ENCODE peak calls at places on chromosome 4, in five cellular contexts. One of them, this sample, is unnamed.
A peak's percentile ranks its signal among the peaks of the same experiment; 100 is the strongest.

GRCh38 chr4:98516042-98516440 is 142.4 kb downstream of the TSPAN5 start:
- DNase-seq in breast epithelium: no peak
- DNase-seq in PC-9: no peak
- DNase-seq in right lobe of liver: no peak
- DNase-seq in neural progenitor cell: no peak
- DNase-seq in this sample: no peak

GRCh38 chr4:25439913-25440477 is 62.9 kb downstream of the ANAPC4 start:
- DNase-seq in breast epithelium: no peak
- DNase-seq in neural progenitor cell: peak; percentile 80
- DNase-seq in right lobe of liver: peak; percentile 66
- DNase-seq in PC-9: peak; percentile 45
- DNase-seq in this sample: no peak

GRCh38 chr4:156941940-156942548 is 29.6 kb downstream of the PDGFC start:
- DNase-seq in neural progenitor cell: peak; percentile 71
- DNase-seq in breast epithelium: peak; percentile 52
- DNase-seq in PC-9: peak; percentile 37
- DNase-seq in right lobe of liver: no peak
- DNase-seq in this sample: no peak

GRCh38 chr4:40228497-40229365 is 31.9 kb downstream of the RHOH start:
- DNase-seq in breast epithelium: no peak
- DNase-seq in right lobe of liver: no peak
- DNase-seq in neural progenitor cell: peak; percentile 36
- DNase-seq in PC-9: no peak
- DNase-seq in this sample: no peak

GRCh38 chr4:184126800-184127199 is 90.9 kb downstream of the ENPP6 start:
- DNase-seq in PC-9: no peak
- DNase-seq in breast epithelium: no peak
- DNase-seq in right lobe of liver: no peak
- DNase-seq in neural progenitor cell: no peak
- DNase-seq in this sample: no peak

GRCh38 chr4:15162465-15163283 is 160.4 kb downstream of the CPEB2 start:
- DNase-seq in PC-9: no peak
- DNase-seq in right lobe of liver: no peak
- DNase-seq in neural progenitor cell: no peak
- DNase-seq in breast epithelium: no peak
- DNase-seq in this sample: no peak

GRCh38 chr4:113582737-113583136 is 178.8 kb downstream of the CAMK2D start:
- DNase-seq in neural progenitor cell: no peak
- DNase-seq in PC-9: no peak
- DNase-seq in right lobe of liver: no peak
- DNase-seq in breast epithelium: no peak
- DNase-seq in this sample: no peak

GRCh38 chr4:176791591-176792347 is 953 bp downstream of the VEGFC start:
- DNase-seq in right lobe of liver: no peak
- DNase-seq in PC-9: peak; percentile 25
- DNase-seq in neural progenitor cell: peak; percentile 67
- DNase-seq in breast epithelium: no peak
- DNase-seq in this sample: peak; percentile 72

GRCh38 chr4:44146516-44146915 is 302.1 kb downstream of the KCTD8 start:
- DNase-seq in PC-9: no peak
- DNase-seq in breast epithelium: no peak
- DNase-seq in neural progenitor cell: no peak
- DNase-seq in right lobe of liver: no peak
- DNase-seq in this sample: no peak

GRCh38 chr4:161457311-161457710 is 706.5 kb downstream of the FSTL5 start:
- DNase-seq in PC-9: no peak
- DNase-seq in breast epithelium: no peak
- DNase-seq in neural progenitor cell: no peak
- DNase-seq in right lobe of liver: no peak
- DNase-seq in this sample: no peak

GRCh38 chr4:165861378-165861777 is 11.7 kb upstream of the TLL1 start:
- DNase-seq in breast epithelium: no peak
- DNase-seq in neural progenitor cell: no peak
- DNase-seq in PC-9: no peak
- DNase-seq in right lobe of liver: no peak
- DNase-seq in this sample: no peak

GRCh38 chr4:169253904-169254303 is 16.9 kb downstream of the SH3RF1 start:
- DNase-seq in right lobe of liver: no peak
- DNase-seq in breast epithelium: no peak
- DNase-seq in PC-9: no peak
- DNase-seq in neural progenitor cell: no peak
- DNase-seq in this sample: no peak

GRCh38 chr4:21780158-21780557 is 168.4 kb downstream of the KCNIP4 start:
- DNase-seq in PC-9: no peak
- DNase-seq in breast epithelium: no peak
- DNase-seq in neural progenitor cell: no peak
- DNase-seq in right lobe of liver: no peak
- DNase-seq in this sample: no peak

GRCh38 chr4:73729534-73730165 is 10.7 kb upstream of the CXCL8 start:
- DNase-seq in PC-9: peak; percentile 16
- DNase-seq in neural progenitor cell: peak; percentile 66
- DNase-seq in right lobe of liver: peak; percentile 67
- DNase-seq in breast epithelium: no peak
- DNase-seq in this sample: peak; percentile 57

GRCh38 chr4:76748649-76749048 is 149.3 kb downstream of the SOWAHB start:
- DNase-seq in neural progenitor cell: peak; percentile 51
- DNase-seq in PC-9: peak; percentile 22
- DNase-seq in breast epithelium: no peak
- DNase-seq in right lobe of liver: peak; percentile 73
- DNase-seq in this sample: no peak

GRCh38 chr4:82005153-82005552 is 368.6 kb downstream of the HNRNPD start:
- DNase-seq in breast epithelium: no peak
- DNase-seq in PC-9: no peak
- DNase-seq in neural progenitor cell: no peak
- DNase-seq in right lobe of liver: no peak
- DNase-seq in this sample: no peak

GRCh38 chr4:184235526-184235925 is 17.9 kb upstream of the ENPP6 start:
- DNase-seq in PC-9: no peak
- DNase-seq in neural progenitor cell: no peak
- DNase-seq in breast epithelium: no peak
- DNase-seq in right lobe of liver: no peak
- DNase-seq in this sample: no peak

GRCh38 chr4:5199912-5200311 is 148.6 kb downstream of the STK32B start:
- DNase-seq in right lobe of liver: no peak
- DNase-seq in breast epithelium: no peak
- DNase-seq in PC-9: no peak
- DNase-seq in neural progenitor cell: peak; percentile 21
- DNase-seq in this sample: no peak

GRCh38 chr4:55071951-55072350 is 53.4 kb downstream of the KDR start:
- DNase-seq in breast epithelium: no peak
- DNase-seq in PC-9: no peak
- DNase-seq in neural progenitor cell: no peak
- DNase-seq in right lobe of liver: no peak
- DNase-seq in this sample: no peak

GRCh38 chr4:169774466-169775445 is 17.0 kb upstream of the HPF1 start:
- DNase-seq in PC-9: no peak
- DNase-seq in breast epithelium: no peak
- DNase-seq in neural progenitor cell: peak; percentile 9
- DNase-seq in right lobe of liver: no peak
- DNase-seq in this sample: peak; percentile 74

GRCh38 chr4:30952526-30953219 is 232.5 kb downstream of the PCDH7 start:
- DNase-seq in neural progenitor cell: no peak
- DNase-seq in right lobe of liver: no peak
- DNase-seq in PC-9: no peak
- DNase-seq in breast epithelium: no peak
- DNase-seq in this sample: no peak
- H3K27ac ChIP-seq in neural progenitor cell: no peak overlapping the region
- H3K27ac ChIP-seq in right lobe of liver: no peak overlapping the region
- H3K27ac ChIP-seq in PC-9: peak overlapping the region; percentile 2
- H3K27ac ChIP-seq in breast epithelium: no peak overlapping the region
- H3K27ac ChIP-seq in this sample: no peak overlapping the region

GRCh38 chr4:20700007-20700761 is at the start of gene PACRGL:
- DNase-seq in breast epithelium: peak; percentile 87
- DNase-seq in right lobe of liver: peak; percentile 95
- DNase-seq in PC-9: peak; percentile 88
- DNase-seq in neural progenitor cell: peak; percentile 98
- DNase-seq in this sample: peak; percentile 98

GRCh38 chr4:20698382-20698781 is 1.9 kb upstream of the PACRGL start:
- DNase-seq in PC-9: no peak
- DNase-seq in breast epithelium: no peak
- DNase-seq in right lobe of liver: no peak
- DNase-seq in neural progenitor cell: no peak
- DNase-seq in this sample: no peak

GRCh38 chr4:20696815-20697214 is 3.4 kb upstream of the PACRGL start:
- DNase-seq in breast epithelium: no peak
- DNase-seq in neural progenitor cell: no peak
- DNase-seq in right lobe of liver: no peak
- DNase-seq in PC-9: no peak
- DNase-seq in this sample: no peak

DNA sequence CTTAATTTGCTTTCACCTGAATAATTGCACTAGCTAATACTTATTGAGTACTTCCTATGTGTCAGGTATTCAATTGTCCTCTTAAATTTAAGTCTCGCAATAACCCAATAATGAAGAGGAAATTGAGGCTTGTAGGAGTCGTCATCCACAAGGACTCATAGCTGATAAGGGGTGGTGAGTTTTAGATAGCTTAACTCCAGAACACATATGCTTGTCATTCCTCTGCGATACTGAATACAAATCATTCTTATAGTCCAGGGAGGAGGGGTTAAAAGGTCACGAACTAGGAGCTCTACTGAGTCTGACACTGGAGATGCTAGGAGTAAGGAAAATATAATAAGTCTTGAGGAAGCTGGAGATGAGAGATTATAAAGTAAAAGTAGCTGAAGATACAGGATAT is 1.4 kb upstream of the PACRGL start:
- DNase-seq in PC-9: no peak
- DNase-seq in breast epithelium: no peak
- DNase-seq in right lobe of liver: no peak
- DNase-seq in neural progenitor cell: no peak
- DNase-seq in this sample: no peak
- H3K9me3 ChIP-seq in PC-9: no peaks in the 10 kb centered on the region
- H3K9me3 ChIP-seq in breast epithelium: no peaks in the 10 kb centered on the region
- H3K9me3 ChIP-seq in right lobe of liver: no peaks in the 10 kb centered on the region
- H3K9me3 ChIP-seq in neural progenitor cell: no peaks in the 10 kb centered on the region
- H3K9me3 ChIP-seq in this sample: no peaks in the 10 kb centered on the region

DNA sequence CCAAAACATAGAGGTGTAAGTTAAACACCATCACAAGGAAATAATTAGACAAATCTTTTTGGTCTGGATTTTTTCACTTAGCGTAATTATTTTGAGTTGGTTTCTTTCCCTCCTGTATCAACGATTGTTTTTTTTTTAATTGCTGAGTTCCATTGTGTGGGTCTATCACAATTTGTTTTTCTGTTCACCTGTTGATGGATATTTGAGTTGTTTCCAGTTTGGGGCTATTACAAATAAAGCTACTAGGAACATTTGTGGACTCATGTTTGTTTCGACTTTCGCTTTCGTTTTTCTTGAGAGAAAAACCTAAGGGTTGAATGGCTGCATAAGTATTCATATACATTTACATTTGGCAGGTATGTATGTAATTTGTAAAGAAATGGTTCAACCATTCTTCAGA is 20.4 kb upstream of the FBXW7 start:
- DNase-seq in neural progenitor cell: no peak
- DNase-seq in PC-9: no peak
- DNase-seq in right lobe of liver: no peak
- DNase-seq in breast epithelium: no peak
- DNase-seq in this sample: no peak
- TF ChIP-seq CTCF in neural progenitor cell: no peak
- TF ChIP-seq CTCF in PC-9: no peak
- TF ChIP-seq CTCF in right lobe of liver: no peak
- TF ChIP-seq CTCF in breast epithelium: no peak
- TF ChIP-seq CTCF in this sample: no peak

GRCh38 chr4:2596153-2596552 is 59.7 kb downstream of the FAM193A start:
- DNase-seq in right lobe of liver: no peak
- DNase-seq in breast epithelium: no peak
- DNase-seq in neural progenitor cell: no peak
- DNase-seq in PC-9: no peak
- DNase-seq in this sample: no peak
- H3K27ac ChIP-seq in right lobe of liver: no peak overlapping the region
- H3K27ac ChIP-seq in breast epithelium: no peak overlapping the region
- H3K27ac ChIP-seq in neural progenitor cell: no peak overlapping the region
- H3K27ac ChIP-seq in PC-9: no peak overlapping the region
- H3K27ac ChIP-seq in this sample: no peak overlapping the region

DNA sequence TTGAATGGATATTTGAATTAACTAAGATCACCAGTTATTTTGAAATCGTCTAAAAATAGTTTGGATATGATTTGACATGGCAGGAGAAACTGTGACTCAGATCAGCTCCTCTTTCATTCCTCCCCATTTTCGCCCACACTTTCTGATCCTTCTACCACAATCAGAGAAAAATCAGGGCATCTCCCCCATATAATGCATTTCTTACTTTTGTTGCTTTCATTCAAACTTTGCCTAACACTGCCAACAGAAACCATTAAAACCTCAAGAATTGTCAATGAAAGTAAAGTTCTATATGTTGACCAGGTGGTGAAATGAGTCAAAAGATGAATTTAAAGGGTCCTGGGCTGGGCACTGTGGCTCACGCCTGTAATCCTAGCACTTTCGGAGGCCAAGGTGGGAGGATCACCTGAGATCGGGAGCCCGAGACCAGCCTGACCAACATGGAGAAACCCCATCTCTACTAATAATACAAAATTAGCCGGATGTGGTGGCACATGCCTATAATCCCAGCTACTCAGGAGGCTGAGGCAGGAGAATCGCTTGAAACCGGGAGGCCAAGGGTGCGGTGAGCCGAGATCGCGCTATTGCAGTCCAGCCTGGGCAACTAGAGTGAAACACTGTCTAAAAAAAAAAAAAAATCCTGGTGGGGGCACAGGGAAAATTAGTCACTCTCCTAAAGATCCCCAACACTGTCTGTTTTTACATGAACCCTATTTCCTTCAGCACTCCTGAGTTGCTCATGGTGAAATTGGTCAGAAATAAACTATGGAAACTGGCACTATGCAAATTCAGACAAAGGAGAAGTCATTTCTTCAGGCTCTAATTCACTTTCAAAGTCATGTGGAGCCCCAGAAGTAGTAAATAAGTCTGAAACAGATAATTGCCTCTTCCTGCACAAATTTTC is 122.8 kb upstream of the NOCT start:
- DNase-seq in right lobe of liver: no peak
- DNase-seq in PC-9: no peak
- DNase-seq in neural progenitor cell: no peak
- DNase-seq in breast epithelium: no peak
- DNase-seq in this sample: no peak
- H3K9me3 ChIP-seq in right lobe of liver: no peaks in the 10 kb centered on the region
- H3K9me3 ChIP-seq in PC-9: no peaks in the 10 kb centered on the region
- H3K9me3 ChIP-seq in neural progenitor cell: no peaks in the 10 kb centered on the region
- H3K9me3 ChIP-seq in breast epithelium: no peaks in the 10 kb centered on the region
- H3K9me3 ChIP-seq in this sample: no peaks in the 10 kb centered on the region